ENCODE peak calls at places on chromosomes 2 and 18, in four cellular contexts. One of them, this sample, is unnamed.

GRCh38 chr2:170917219-170917851 is 11.7 kb upstream of the GORASP2 start:
- DNase-seq in A549: no peak
- DNase-seq in GM12878: no peak
- DNase-seq in HepG2: no peak
- DNase-seq in this sample: no peak

GRCh38 chr18:43589611-43590151 is 312.4 kb upstream of the SYT4 start:
- DNase-seq in A549: no peak
- DNase-seq in GM12878: no peak
- DNase-seq in HepG2: no peak
- DNase-seq in this sample: no peak

GRCh38 chr2:106144621-106145331 is 49.3 kb downstream of the UXS1 start:
- DNase-seq in A549: no peak
- DNase-seq in GM12878: no peak
- DNase-seq in HepG2: no peak
- DNase-seq in this sample: no peak

GRCh38 chr18:42183746-42184145 is 228.7 kb downstream of the PIK3C3 start:
- DNase-seq in A549: peak; percentile 7
- DNase-seq in GM12878: no peak
- DNase-seq in HepG2: no peak
- DNase-seq in this sample: no peak

GRCh38 chr2:12091201-12091806 is 344.9 kb downstream of the LPIN1 start:
- DNase-seq in A549: no peak
- DNase-seq in GM12878: no peak
- DNase-seq in HepG2: no peak
- DNase-seq in this sample: no peak

GRCh38 chr2:3743951-3744555 is 40.7 kb downstream of the DCDC2C start:
- DNase-seq in A549: no peak
- DNase-seq in GM12878: no peak
- DNase-seq in HepG2: no peak
- DNase-seq in this sample: no peak

GRCh38 chr2:212494413-212495020 is 44.1 kb downstream of the ERBB4 start:
- DNase-seq in A549: no peak
- DNase-seq in GM12878: no peak
- DNase-seq in HepG2: no peak
- DNase-seq in this sample: no peak

GRCh38 chr2:205734436-205734835 is 52.1 kb downstream of the NRP2 start:
- DNase-seq in A549: no peak
- DNase-seq in GM12878: no peak
- DNase-seq in HepG2: peak; percentile 53
- DNase-seq in this sample: peak; percentile 41

GRCh38 chr2:164430166-164430783 is 191.0 kb downstream of the GRB14 start:
- DNase-seq in A549: peak; percentile 5
- DNase-seq in GM12878: no peak
- DNase-seq in HepG2: peak; percentile 39
- DNase-seq in this sample: peak; percentile 10

GRCh38 chr2:127968610-127969339 is 59.1 kb downstream of the SAP130 start:
- DNase-seq in A549: no peak
- DNase-seq in GM12878: no peak
- DNase-seq in HepG2: no peak
- DNase-seq in this sample: no peak
- TF ChIP-seq ESRRA in A549: no peak
- TF ChIP-seq ESRRA in GM12878: no peak
- TF ChIP-seq ESRRA in HepG2: no peak
- TF ChIP-seq ESRRA in this sample: no peak

DNA sequence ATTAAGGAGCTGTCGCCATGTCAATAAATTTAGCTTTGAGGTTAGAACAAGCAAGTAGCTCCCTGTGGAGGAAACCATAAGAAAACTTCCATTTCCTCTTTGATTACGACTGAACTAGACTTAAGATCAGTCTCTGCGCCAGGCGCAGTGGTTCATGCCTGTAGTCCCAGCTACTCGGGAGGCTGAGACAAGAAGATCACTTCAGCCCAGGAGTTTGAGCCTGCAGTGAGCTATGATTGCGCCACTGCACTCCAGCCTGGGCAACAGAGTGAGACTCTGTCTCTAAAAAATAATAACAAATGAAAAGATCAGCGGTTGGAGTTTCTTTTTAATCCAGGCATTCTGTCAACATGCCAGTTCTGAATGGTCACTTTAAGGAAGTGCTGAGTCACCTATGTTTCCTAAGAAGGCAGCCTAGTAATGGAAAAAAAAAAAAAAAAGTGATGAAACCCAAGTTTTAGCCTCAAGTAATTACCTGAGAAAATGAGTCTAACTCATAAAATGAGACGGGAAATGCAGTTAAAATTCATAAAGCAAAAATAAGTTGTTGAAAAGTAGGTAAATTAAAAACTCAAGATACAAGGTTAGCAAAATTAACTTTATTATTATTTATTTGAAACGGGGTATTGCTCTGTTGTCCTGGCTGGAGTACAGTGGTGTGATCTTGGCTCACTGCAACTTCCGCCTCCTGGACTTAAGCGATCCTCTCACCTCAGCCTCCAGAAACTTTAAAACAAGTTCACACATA is 10.2 kb downstream of the C18orf32 start:
- DNase-seq in A549: peak; percentile 17
- DNase-seq in GM12878: no peak
- DNase-seq in HepG2: no peak
- DNase-seq in this sample: peak; percentile 45
- TF ChIP-seq RAD21 in A549: no peak
- TF ChIP-seq RAD21 in GM12878: no peak
- TF ChIP-seq RAD21 in HepG2: no peak
- TF ChIP-seq RAD21 in this sample: no peak

DNA sequence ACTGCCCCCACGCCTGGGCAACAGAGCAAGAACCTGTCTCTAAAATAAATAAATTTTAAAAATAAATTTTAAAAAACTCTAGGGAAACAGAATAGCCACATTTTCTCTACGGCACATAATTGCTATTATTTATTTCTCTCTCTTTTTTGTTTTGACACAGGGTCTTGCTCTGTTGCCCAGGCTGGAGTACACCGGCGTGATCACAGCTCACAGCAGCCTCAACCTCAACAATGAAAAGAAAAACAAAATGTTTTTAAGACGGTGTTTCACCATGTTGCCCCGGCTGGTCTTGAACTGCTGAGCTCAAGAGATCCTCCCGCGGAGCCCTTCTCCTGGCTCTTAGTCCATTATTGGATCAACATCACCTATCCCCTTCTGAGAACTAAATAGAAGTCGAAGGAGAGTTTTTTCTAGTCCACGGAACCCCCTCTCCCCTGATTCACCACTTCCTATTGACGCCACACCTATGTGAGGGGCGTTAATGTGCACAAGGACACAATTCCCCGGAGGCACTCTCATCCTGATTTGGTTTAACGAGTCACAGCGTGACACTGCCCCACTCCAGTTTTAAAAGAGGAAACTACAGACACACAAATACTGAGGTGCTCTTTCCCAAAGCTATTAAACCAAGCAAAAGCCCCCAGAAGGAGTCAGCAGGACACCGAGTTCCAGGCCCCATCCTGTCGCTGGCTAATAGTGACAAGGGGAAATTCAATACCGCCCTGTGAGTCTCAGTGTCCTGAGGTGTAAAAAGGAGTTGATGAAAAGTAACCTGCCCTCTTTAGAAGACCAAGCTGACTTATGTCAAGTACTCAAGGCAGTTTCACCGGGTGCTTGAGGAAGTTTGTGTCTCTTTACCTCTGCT is 1.1 kb downstream of the NPC1 start:
- DNase-seq in A549: no peak
- DNase-seq in GM12878: peak; percentile 28
- DNase-seq in HepG2: peak; percentile 31
- DNase-seq in this sample: peak; percentile 41
- TF ChIP-seq ESRRA in A549: no peak
- TF ChIP-seq ESRRA in GM12878: no peak
- TF ChIP-seq ESRRA in HepG2: no peak
- TF ChIP-seq ESRRA in this sample: no peak

DNA sequence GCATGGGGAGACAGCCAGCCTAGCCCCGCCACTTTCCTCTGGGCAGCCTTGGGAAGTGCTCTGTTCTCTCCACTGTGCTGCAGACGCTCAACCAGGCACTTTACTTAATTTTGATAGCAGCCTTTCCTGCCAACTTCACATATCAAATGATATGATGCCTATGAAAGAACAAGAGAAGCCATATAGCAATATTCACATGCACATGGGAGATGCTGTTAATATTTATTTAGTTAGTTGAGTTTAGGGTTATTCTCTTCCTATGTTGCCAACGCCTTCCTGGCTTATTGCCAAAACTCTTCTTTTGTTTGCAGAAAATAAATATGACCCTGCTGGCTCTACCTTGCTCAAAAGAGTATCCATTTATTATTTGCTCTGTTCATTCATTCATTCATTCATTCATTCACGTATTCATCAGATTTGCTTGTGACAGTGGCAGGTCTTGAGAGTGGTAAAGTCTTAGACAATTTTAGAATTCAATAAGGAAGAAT is 99.3 kb downstream of the GATA6 start:
- DNase-seq in A549: no peak
- DNase-seq in GM12878: no peak
- DNase-seq in HepG2: no peak
- DNase-seq in this sample: no peak
- TF ChIP-seq RAD21 in A549: no peak
- TF ChIP-seq RAD21 in GM12878: no peak
- TF ChIP-seq RAD21 in HepG2: no peak
- TF ChIP-seq RAD21 in this sample: no peak

DNA sequence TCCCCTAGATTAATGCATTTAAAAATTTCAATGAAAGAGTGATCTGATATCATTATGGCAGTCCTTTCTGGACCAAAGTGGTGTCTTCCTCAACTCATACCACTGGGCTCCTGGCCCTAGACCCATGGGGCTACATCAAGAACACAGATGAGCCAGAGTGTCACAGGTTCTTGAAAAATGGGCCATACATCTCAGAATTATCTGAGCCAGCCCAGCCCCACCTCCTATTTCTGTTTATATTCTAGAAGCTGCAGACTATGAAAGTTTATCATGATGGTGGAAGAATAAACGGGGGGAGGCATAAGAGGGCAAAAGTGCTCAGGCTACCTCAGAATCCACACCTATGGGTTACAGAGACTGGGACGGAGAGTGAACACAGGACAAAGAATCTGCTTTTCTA is 120.6 kb upstream of the TACR1 start:
- DNase-seq in A549: no peak
- DNase-seq in GM12878: no peak
- DNase-seq in HepG2: no peak
- DNase-seq in this sample: no peak
- TF ChIP-seq ESRRA in A549: no peak
- TF ChIP-seq ESRRA in GM12878: no peak
- TF ChIP-seq ESRRA in HepG2: no peak
- TF ChIP-seq ESRRA in this sample: no peak

DNA sequence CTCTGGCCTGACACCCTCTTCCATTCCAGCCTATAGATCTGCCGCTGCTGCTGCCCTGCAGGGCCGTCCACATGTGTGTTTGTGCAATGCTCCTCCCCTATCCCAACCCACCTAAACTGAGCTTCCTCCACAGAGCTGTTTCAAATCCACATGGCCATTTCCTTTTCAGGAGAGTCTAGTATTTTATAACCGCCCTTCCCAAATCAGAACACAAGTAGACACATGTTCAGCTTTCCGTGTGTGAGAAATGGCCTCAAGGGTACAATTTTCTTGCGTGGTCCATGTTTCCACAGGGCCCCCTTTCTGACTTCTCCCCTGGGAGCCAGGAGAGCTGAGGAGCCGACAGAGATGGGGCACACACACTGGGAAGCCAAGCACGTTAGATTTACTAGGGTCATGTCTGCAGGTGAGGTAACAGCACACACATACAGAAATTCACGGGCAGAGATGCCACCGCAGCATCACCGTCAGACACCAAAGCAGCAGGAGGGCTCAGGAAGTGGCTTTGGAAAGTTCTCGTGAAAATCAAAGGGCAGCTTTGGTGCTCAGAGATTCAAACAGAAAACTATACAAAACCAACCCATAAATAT is 102.9 kb upstream of the TGFA start:
- DNase-seq in A549: no peak
- DNase-seq in GM12878: no peak
- DNase-seq in HepG2: no peak
- DNase-seq in this sample: no peak
- TF ChIP-seq RAD21 in A549: no peak
- TF ChIP-seq RAD21 in GM12878: no peak
- TF ChIP-seq RAD21 in HepG2: no peak
- TF ChIP-seq RAD21 in this sample: no peak

This sample was measured in K562.